ENCODE peak calls at places on chromosomes 2 and 18, in five cellular contexts. B, P, F, C and O are unnamed samples.

GRCh38 chr2:75870654-75871137 is 160.0 kb upstream of the GCFC2 start:
- DNase-seq in B (no peak), P (no peak), F (no peak), C (no peak), O (no peak)

GRCh38 chr2:48448274-48449061 is 81.5 kb upstream of the STON1 start:
- DNase-seq in B (no peak), P (no peak), F (no peak), C (no peak), O (no peak)

GRCh38 chr2:207133862-207134519 is 31.8 kb downstream of the KLF7 start:
- DNase-seq in B (no peak), P (no peak), F (peak; percentile 43), C (no peak), O (peak; percentile 44)

GRCh38 chr2:62458206-62459035 is 47.6 kb downstream of the TMEM17 start:
- DNase-seq in B (no peak), P (no peak), F (no peak), C (no peak), O (no peak)

GRCh38 chr2:3459185-3460015 is 59.9 kb downstream of the ADI1 start:
- DNase-seq in B (no peak), P (no peak), F (no peak), C (no peak), O (peak; percentile 56)

GRCh38 chr2:241490444-241490760 is 18.0 kb downstream of the STK25 start:
- DNase-seq in B (no peak), P (no peak), F (no peak), C (no peak), O (no peak)

GRCh38 chr2:20584637-20585321 is 66.1 kb downstream of the HS1BP3 start:
- DNase-seq in B (no peak), P (no peak), F (peak; percentile 21), C (no peak), O (no peak)

GRCh38 chr2:7012141-7012809 is 95.1 kb downstream of the RNF144A start:
- DNase-seq in B (no peak), P (no peak), F (no peak), C (no peak), O (no peak)

GRCh38 chr2:2788076-2788475 is 457.0 kb upstream of the MYT1L start:
- DNase-seq in B (no peak), P (no peak), F (no peak), C (no peak), O (peak; percentile 69)

GRCh38 chr2:201644001-201644400 is 698 bp upstream of the TMEM237 start:
- DNase-seq in B (no peak), P (no peak), F (no peak), C (no peak), O (peak; percentile 66)

GRCh38 chr2:138274421-138275291 is 226.9 kb upstream of the SPOPL start:
- DNase-seq in B (no peak), P (no peak), F (no peak), C (no peak), O (no peak)

GRCh38 chr2:119455066-119455718 is 23.5 kb downstream of the TMEM37 start:
- DNase-seq in B (no peak), P (no peak), F (no peak), C (no peak), O (no peak)

GRCh38 chr2:9286553-9287399 is 80.2 kb downstream of the ASAP2 start:
- DNase-seq in B (no peak), P (no peak), F (no peak), C (no peak), O (no peak)

GRCh38 chr2:215328066-215328465 is 16.2 kb downstream of the ATIC start:
- DNase-seq in B (no peak), P (no peak), F (no peak), C (no peak), O (peak; percentile 37)

GRCh38 chr18:30828700-30829099 is 213.8 kb downstream of the DSC3 start:
- DNase-seq in B (no peak), P (no peak), F (no peak), C (no peak), O (no peak)

GRCh38 chr2:36453652-36454051 is 98.1 kb downstream of the CRIM1 start:
- DNase-seq in B (no peak), P (no peak), F (no peak), C (no peak), O (no peak)

GRCh38 chr2:180374502-180375281 is 367.6 kb upstream of the CWC22 start:
- DNase-seq in B (no peak), P (no peak), F (no peak), C (no peak), O (no peak)

GRCh38 chr2:224816816-224817215 is 100.7 kb upstream of the CCDC195 start:
- DNase-seq in B (no peak), P (no peak), F (no peak), C (no peak), O (no peak)

GRCh38 chr2:234135750-234136221 is 85.3 kb downstream of the SPP2 start:
- DNase-seq in B (peak; percentile 85), P (peak; percentile 57), F (no peak), C (no peak), O (peak; percentile 81)

GRCh38 chr18:59769105-59769865 is 72.1 kb upstream of the CCBE1 start:
- DNase-seq in B (no peak), P (no peak), F (no peak), C (no peak), O (no peak)

GRCh38 chr2:47725808-47726207 is 57.1 kb upstream of the MSH6 start:
- DNase-seq in B (no peak), P (no peak), F (no peak), C (no peak), O (no peak)

GRCh38 chr2:62569907-62570793 is 64.2 kb upstream of the TMEM17 start:
- DNase-seq in B (no peak), P (no peak), F (no peak), C (no peak), O (peak; percentile 33)

GRCh38 chr2:142938240-142938639 is 60.8 kb downstream of the KYNU start:
- DNase-seq in B (no peak), P (no peak), F (no peak), C (no peak), O (no peak)

GRCh38 chr18:2847341-2848144 is 737 bp downstream of the EMILIN2 start:
- DNase-seq in B (no peak), P (peak; percentile 61), F (no peak), C (no peak), O (peak; percentile 31)